ENCODE peak calls at places on chromosomes 1 and 21, in six cellular contexts. S is stimulated activated CD4-positive, alpha-beta T cell treated with anti-CD3 and anti-CD28 coated beads, Interleukin-2, amount 100 ng/mL, for 24 hours; C is progenitor cell of endocrine pancreas; Z is globus pallidus; I is HT1080; D is ELR. V is an unnamed sample.

GRCh38 chr1:87578464-87578863 is 249.8 kb downstream of the LMO4 start:
- DNase-seq in S (no peak), C (no peak), Z (no peak), I (no peak), D (no peak), V (no peak)

GRCh38 chr1:157178490-157178889 is 40.3 kb upstream of the ETV3 start:
- DNase-seq in S (no peak), C (no peak), Z (no peak), I (no peak), D (no peak), V (no peak)

GRCh38 chr1:118333601-118334241 is 148.7 kb upstream of the SPAG17 start:
- DNase-seq in S (no peak), C (no peak), Z (no peak), I (no peak), D (no peak), V (no peak)

GRCh38 chr21:34204481-34205439 is 131.4 kb downstream of the MRPS6 start:
- DNase-seq in S (no peak), C (no peak), Z (no peak), I (no peak), D (no peak), V (no peak)

GRCh38 chr1:216464489-216464888 is 41.2 kb upstream of the USH2A start:
- DNase-seq in S (no peak), C (no peak), Z (no peak), I (peak), D (peak), V (peak)

GRCh38 chr1:79323240-79324025 is 316.9 kb upstream of the ADGRL4 start:
- DNase-seq in S (no peak), C (no peak), Z (no peak), I (peak), D (peak), V (peak)

GRCh38 chr1:211775208-211775607 is 55.4 kb downstream of the LPGAT1 start:
- DNase-seq in S (no peak), C (no peak), Z (no peak), I (no peak), D (no peak), V (no peak)

GRCh38 chr1:94908190-94908589 is 18.7 kb downstream of the CNN3 start:
- DNase-seq in S (no peak), C (no peak), Z (no peak), I (no peak), D (no peak), V (no peak)

GRCh38 chr1:113109908-113110554 is 37.0 kb downstream of the LRIG2 start:
- DNase-seq in S (no peak), C (no peak), Z (peak), I (peak), D (peak), V (peak)

GRCh38 chr1:218459450-218459849 is 114.3 kb downstream of the TGFB2 start:
- DNase-seq in S (no peak), C (no peak), Z (no peak), I (no peak), D (no peak), V (no peak)